ENCODE peak calls at places on chromosome 3, in nine cellular contexts. C is DND-41, A is hepatocyte, R is MM.1S, H is neural progenitor cell, W is H1, X is fibroblast of lung, S is mammary epithelial cell, B is astrocyte. D is an unnamed sample. For H3K9me3, the result is how much of the 10 kb centered on the place peaks cover.

GRCh38 chr3:106018929-106019328 is 150.1 kb upstream of the CBLB start:
- DNase-seq in W (no peak), A (no peak), S (no peak), H (no peak), X (no peak), R (no peak), B (no peak), C (no peak), D (no peak)

GRCh38 chr3:155093261-155093660 is 13.1 kb downstream of the MME start:
- DNase-seq in W (no peak), H (no peak), A (no peak), S (peak), R (peak), X (no peak), B (no peak), C (peak), D (no peak)

GRCh38 chr3:144129536-144130214 is 158.1 kb downstream of the DIPK2A start:
- DNase-seq in X (no peak), H (no peak), A (no peak), B (no peak), S (no peak), W (no peak), R (no peak), C (no peak), D (no peak)

GRCh38 chr3:177483182-177483967 is 286.1 kb upstream of the TBL1XR1 start:
- DNase-seq in H (peak), C (no peak), S (peak), W (no peak), R (no peak), B (no peak), A (peak), X (no peak), D (peak)

GRCh38 chr3:100993309-100993708 is at the start of gene ABI3BP:
- DNase-seq in W (no peak), C (no peak), H (peak), B (peak), X (peak), A (peak), S (peak), R (no peak), D (peak)

GRCh38 chr3:112675349-112675748 is 34.4 kb upstream of the CCDC80 start:
- DNase-seq in A (no peak), S (no peak), W (no peak), R (no peak), C (no peak), H (no peak), B (no peak), X (no peak), D (no peak)

GRCh38 chr3:27565201-27565827 is 81.1 kb upstream of the SLC4A7 start:
- DNase-seq in S (no peak), A (no peak), B (no peak), R (no peak), C (no peak), X (no peak), W (no peak), H (no peak), D (no peak)

GRCh38 chr3:135240426-135240825 is 445.4 kb downstream of the EPHB1 start:
- DNase-seq in X (no peak), S (no peak), A (no peak), C (peak), B (no peak), R (no peak), W (no peak), H (peak), D (no peak)

GRCh38 chr3:30333903-30334302 is 272.5 kb upstream of the TGFBR2 start:
- DNase-seq in C (no peak), R (no peak), B (peak), W (no peak), H (no peak), S (no peak), X (no peak), A (no peak), D (no peak)

GRCh38 chr3:106249159-106249558 is 380.3 kb upstream of the CBLB start:
- DNase-seq in S (peak), C (no peak), A (no peak), W (no peak), R (no peak), X (peak), H (no peak), B (peak), D (no peak)

GRCh38 chr3:112561085-112561692 is 573 bp downstream of the ATG3 start:
- DNase-seq in W (no peak), X (peak), C (peak), A (peak), S (peak), R (peak), B (peak), H (peak), D (peak)

GRCh38 chr3:9783954-9784353 is 8.3 kb downstream of the TADA3 start:
- DNase-seq in C (no peak), S (no peak), W (no peak), B (no peak), R (no peak), A (no peak), H (no peak), X (no peak), D (no peak)

GRCh38 chr3:57164217-57164605 is 942 bp downstream of the IL17RD start:
- DNase-seq in S (peak), C (no peak), W (no peak), A (peak), X (peak), B (no peak), H (no peak), R (no peak), D (no peak)

GRCh38 chr3:142912440-142913172 is 23.7 kb upstream of the PCOLCE2 start:
- DNase-seq in H (no peak), S (no peak), W (no peak), B (peak), X (peak), A (no peak), R (no peak), C (no peak), D (no peak)

GRCh38 chr3:39232859-39233258 is 40.5 kb upstream of the XIRP1 start:
- DNase-seq in S (no peak), A (no peak), X (no peak), C (no peak), R (no peak), H (no peak), B (no peak), W (no peak), D (no peak)

GRCh38 chr3:39150803-39151631 is 2.4 kb downstream of the CSRNP1 start:
- DNase-seq in X (peak), C (no peak), B (peak), R (peak), W (no peak), A (peak), H (peak), S (peak), D (peak)

GRCh38 chr3:179454887-179455286 is 3.6 kb upstream of the GNB4 start:
- DNase-seq in H (no peak), C (no peak), B (no peak), S (peak), R (no peak), X (no peak), W (no peak), A (no peak), D (no peak)

GRCh38 chr3:165476399-165477060 is 280.3 kb upstream of the SLITRK3 start:
- DNase-seq in A (no peak), C (no peak), S (no peak), R (no peak), W (no peak), B (no peak), X (no peak), H (no peak), D (no peak)

GRCh38 chr3:129766135-129766534 is 127.4 kb downstream of the TMCC1 start:
- DNase-seq in S (no peak), R (no peak), B (no peak), H (no peak), C (no peak), W (no peak), X (no peak), A (no peak), D (no peak)

GRCh38 chr3:43742935-43743334 is 52.2 kb downstream of the ABHD5 start:
- DNase-seq in B (no peak), S (no peak), X (peak), H (no peak), W (no peak), A (no peak), R (no peak), C (no peak), D (no peak)

GRCh38 chr3:5058463-5058862 is 63.6 kb upstream of the ARL8B start:
- DNase-seq in R (no peak), A (peak), S (peak), C (no peak), B (peak), W (no peak), X (peak), H (no peak), D (peak)

GRCh38 chr3:190094201-190094718 is 26.4 kb downstream of the P3H2 start:
- DNase-seq in A (no peak), R (no peak), W (no peak), H (no peak), B (peak), S (peak), C (no peak), X (peak), D (no peak)

GRCh38 chr3:55484191-55484644 is 2.9 kb downstream of the WNT5A start:
- DNase-seq in W (no peak), X (peak), R (no peak), C (no peak), S (no peak), A (peak), B (no peak), H (peak), D (no peak)

GRCh38 chr3:129650256-129650872 is 43.9 kb upstream of the PLXND1 start:
- DNase-seq in W (no peak), S (peak), H (peak), R (peak), X (peak), A (peak), B (peak), C (peak), D (peak)

GRCh38 chr3:148720873-148721272 is 23.2 kb downstream of the AGTR1 start:
- DNase-seq in C (no peak), B (no peak), R (no peak), S (no peak), W (no peak), X (no peak), H (no peak), A (no peak), D (no peak)

GRCh38 chr3:69433938-69434263 is 48.0 kb upstream of the FRMD4B start:
- DNase-seq in B (peak), R (no peak), S (peak), X (peak), C (no peak), W (no peak), A (peak), H (peak), D (peak)

GRCh38 chr3:4888913-4889846 is 90.1 kb upstream of the BHLHE40 start:
- DNase-seq in S (no peak), C (no peak), R (peak), H (no peak), B (peak), X (peak), A (no peak), W (no peak), D (no peak)

GRCh38 chr3:129310111-129310601 is 31.5 kb downstream of the HMCES start:
- DNase-seq in A (peak), B (no peak), C (no peak), R (peak), H (no peak), X (no peak), S (peak), W (no peak), D (no peak)

GRCh38 chr3:132399054-132399929 is 18.0 kb upstream of the DNAJC13 start:
- DNase-seq in R (peak), B (peak), S (peak), H (peak), C (peak), W (no peak), X (peak), A (peak), D (peak)

GRCh38 chr3:15380980-15381890 is 46.1 kb downstream of the METTL6 start:
- DNase-seq in R (no peak), X (peak), S (no peak), H (no peak), W (no peak), A (no peak), C (no peak), B (no peak), D (no peak)

GRCh38 chr3:101780661-101781060 is 1.6 kb downstream of the NXPE3 start:
- DNase-seq in X (peak), S (peak), C (no peak), H (peak), A (peak), R (peak), W (no peak), B (peak), D (peak)

GRCh38 chr3:155211266-155211665 is 82.2 kb downstream of the STRIT1 start:
- DNase-seq in X (peak), C (no peak), B (no peak), W (no peak), A (no peak), H (no peak), S (no peak), R (no peak), D (no peak)

GRCh38 chr3:41024031-41024836 is 175.1 kb upstream of the CTNNB1 start:
- DNase-seq in A (no peak), C (no peak), X (no peak), S (no peak), H (no peak), W (no peak), B (no peak), R (no peak), D (no peak)

GRCh38 chr3:150251654-150252053 is 156.4 kb upstream of the TSC22D2 start:
- DNase-seq in H (no peak), W (no peak), B (peak), R (no peak), S (peak), X (peak), A (no peak), C (no peak), D (no peak)

GRCh38 chr3:128649264-128649663 is 1.4 kb downstream of the RPN1 start:
- DNase-seq in W (no peak), C (no peak), H (peak), R (no peak), B (no peak), S (peak), X (peak), A (no peak), D (peak)

GRCh38 chr3:133428552-133428951 is 28.7 kb downstream of the BFSP2 start:
- DNase-seq in W (no peak), H (no peak), X (no peak), B (no peak), C (no peak), S (no peak), A (no peak), R (no peak), D (no peak)

GRCh38 chr3:142828703-142829304 is 60.1 kb downstream of the PCOLCE2 start:
- DNase-seq in R (peak), X (peak), C (peak), A (peak), H (peak), W (peak), S (peak), B (peak), D (peak)

GRCh38 chr3:151501171-151501790 is 40.4 kb upstream of the IGSF10 start:
- DNase-seq in H (no peak), R (no peak), W (no peak), S (no peak), A (no peak), B (no peak), X (no peak), C (no peak), D (no peak)

GRCh38 chr3:129016725-129017530 is 15.8 kb downstream of the EFCC1 start:
- DNase-seq in W (no peak), A (no peak), X (peak), H (no peak), B (peak), R (no peak), S (no peak), C (no peak), D (no peak)

GRCh38 chr3:46882377-46883015 is 5.0 kb downstream of the PTH1R start:
- DNase-seq in R (no peak), A (peak), H (peak), S (no peak), W (no peak), B (no peak), C (no peak), X (peak), D (peak)
- H3K4me3 ChIP-seq in R (peak), A (peak), H (peak), S (peak), W (peak), B (peak), C (no peak), X (peak), D (peak)

GRCh38 chr3:158103956-158104338 is 2.3 kb downstream of the SHOX2 start:
- DNase-seq in R (no peak), S (no peak), B (no peak), A (no peak), C (no peak), H (peak), X (no peak), W (no peak), D (no peak)

GRCh38 chr3:158105710-158106438 is at the start of gene SHOX2:
- DNase-seq in W (no peak), X (peak), R (peak), C (no peak), B (no peak), A (peak), S (peak), H (peak), D (peak)

GRCh38 chr3:158104346-158105020 is 1.7 kb downstream of the SHOX2 start:
- DNase-seq in H (no peak), R (no peak), B (no peak), S (no peak), A (no peak), X (no peak), W (no peak), C (no peak), D (no peak)

GRCh38 chr3:158106773-158107461 is 697 bp upstream of the SHOX2 start:
- DNase-seq in B (no peak), H (peak), A (peak), R (peak), S (peak), X (no peak), C (no peak), W (no peak), D (peak)

DNA sequence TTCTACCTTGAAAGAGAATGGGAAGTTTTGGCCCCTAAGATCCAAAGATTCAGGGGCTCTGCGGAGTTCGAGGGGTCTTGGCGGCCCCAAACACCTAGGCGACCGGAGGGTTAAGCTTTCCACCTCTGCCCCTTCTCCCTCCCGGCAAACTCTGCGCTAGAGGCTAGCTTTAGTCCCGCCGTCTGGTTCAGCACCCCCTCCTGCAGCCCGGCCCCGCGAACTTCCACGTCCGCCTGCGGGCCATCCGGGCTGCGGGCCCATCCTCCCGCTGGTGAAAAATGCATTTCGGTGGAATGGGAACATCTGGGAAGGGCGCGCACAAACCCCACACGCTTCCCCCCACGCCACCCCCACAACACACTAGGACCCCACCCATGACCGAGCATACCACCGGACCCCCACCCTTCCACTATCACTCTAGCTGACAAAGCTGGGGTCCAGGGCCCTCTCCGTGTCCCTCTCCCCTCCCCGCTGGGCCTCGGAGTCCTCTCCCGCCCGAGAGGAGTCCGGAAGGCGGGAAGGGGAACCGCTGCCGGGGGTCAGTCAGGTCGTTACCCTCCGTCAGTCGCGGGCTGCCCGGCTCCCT is 1.0 kb downstream of the SHOX2 start:
- DNase-seq in R (no peak), W (no peak), A (peak), X (no peak), C (no peak), B (no peak), H (peak), S (peak), D (no peak)
- TF ChIP-seq EZH2 in R (no peak), W (no peak), A (no peak), X (no peak), C (no peak), B (peak), H (no peak), S (no peak), D (no peak)

GRCh38 chr3:31561891-31562290 is 29.2 kb downstream of the STT3B start:
- DNase-seq in A (no peak), S (no peak), R (no peak), X (no peak), W (no peak), H (peak), C (peak), B (no peak), D (no peak)
- H3K9me3 ChIP-seq in A (under half), S (under half), R (under half), X (under half), W (under half), H (under half), C (under half), B (under half), D (under half)

GRCh38 chr3:197798863-197799262 is 7.8 kb downstream of the LRCH3 start:
- DNase-seq in W (no peak), R (no peak), S (no peak), X (no peak), H (no peak), C (no peak), A (no peak), B (no peak), D (no peak)
- H3K4me3 ChIP-seq in W (no peak), R (no peak), S (no peak), X (no peak), H (no peak), C (no peak), A (no peak), B (no peak), D (no peak)

DNA sequence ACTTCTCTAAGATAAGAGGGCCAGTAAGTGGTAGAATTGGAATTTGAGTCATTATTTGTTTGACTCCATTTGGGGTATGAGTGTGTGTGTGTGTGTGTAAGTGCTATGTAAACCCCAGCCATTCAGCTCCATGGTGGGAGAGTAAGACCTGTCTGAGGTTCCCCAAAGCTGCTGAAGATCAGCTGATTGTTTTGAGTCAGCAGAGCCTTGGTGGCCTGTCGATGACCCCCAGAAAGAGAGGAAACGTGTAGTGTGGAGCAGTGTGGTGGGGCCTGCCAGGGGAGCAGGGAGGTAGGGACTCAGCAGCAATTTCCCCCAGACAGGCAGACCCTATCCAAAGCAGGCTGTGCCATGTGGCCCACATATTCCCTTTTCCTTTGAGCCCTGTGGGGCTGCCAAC is 5.3 kb downstream of the DVL3 start:
- DNase-seq in C (no peak), R (no peak), W (no peak), S (no peak), A (no peak), X (peak), B (peak), H (no peak), D (no peak)
- TF ChIP-seq EZH2 in C (no peak), R (no peak), W (no peak), S (no peak), A (no peak), X (no peak), B (no peak), H (no peak), D (no peak)